ENCODE peak calls at places on chromosomes 6 and 20, in eight cellular contexts. X is heart left ventricle, L is SIG-M5, W is pancreas, H is RWPE1, Q is HuH-7, Y is NCI-H748 treated with DMSO at 0.1 percent for 48 hours, F is amniotic epithelial cell. T is an unnamed sample.

GRCh38 chr6:28807682-28808280 is 116.0 kb downstream of the TRIM27 start:
- DNase-seq in H (no peak), L (no peak), W (no peak), Q (no peak), X (no peak), F (peak), Y (peak), T (no peak)

GRCh38 chr6:106197441-106197840 is 111.3 kb downstream of the PRDM1 start:
- DNase-seq in L (no peak), Y (no peak), F (peak), X (no peak), W (no peak), H (no peak), Q (no peak), T (no peak)

GRCh38 chr6:63504777-63505384 is 67.4 kb upstream of the LOC128125822 start:
- DNase-seq in F (no peak), H (no peak), X (no peak), Y (no peak), Q (no peak), L (no peak), W (no peak), T (no peak)

GRCh38 chr6:33168624-33169023 is 23.6 kb downstream of the COL11A2 start:
- DNase-seq in Y (no peak), F (no peak), X (no peak), H (no peak), Q (no peak), W (no peak), L (no peak), T (no peak)

GRCh38 chr6:143941852-143942627 is 66.0 kb downstream of the PLAGL1 start:
- DNase-seq in H (peak), X (peak), W (peak), Y (peak), Q (peak), F (peak), L (no peak), T (peak)

GRCh38 chr6:10837997-10838793 is at the start of gene MAK:
- DNase-seq in Y (peak), W (peak), Q (peak), X (peak), L (peak), H (peak), F (peak), T (peak)

GRCh38 chr6:160863782-160864181 is 127.8 kb upstream of the MAP3K4 start:
- DNase-seq in F (no peak), Q (no peak), X (no peak), H (no peak), L (no peak), Y (no peak), W (no peak), T (no peak)

GRCh38 chr6:938271-939046 is 245.5 kb upstream of the EXOC2 start:
- DNase-seq in L (no peak), F (no peak), X (no peak), Y (no peak), W (no peak), Q (no peak), H (no peak), T (no peak)

GRCh38 chr20:35320396-35321126 is 28.3 kb upstream of the FAM83C start:
- DNase-seq in W (no peak), L (no peak), Q (no peak), Y (no peak), H (no peak), F (peak), X (no peak), T (no peak)

GRCh38 chr20:36736451-36737182 is 9.3 kb downstream of the NDRG3 start:
- DNase-seq in Q (no peak), Y (no peak), X (no peak), F (no peak), W (no peak), L (no peak), H (no peak), T (no peak)

GRCh38 chr6:14544689-14545088 is 427.1 kb downstream of the CD83 start:
- DNase-seq in W (no peak), F (no peak), Y (no peak), L (no peak), H (no peak), X (no peak), Q (no peak), T (no peak)

GRCh38 chr6:9593566-9593965 is 821.3 kb downstream of the TFAP2A start:
- DNase-seq in Y (no peak), X (no peak), L (no peak), Q (no peak), H (no peak), W (no peak), F (peak), T (no peak)

GRCh38 chr20:32006053-32006452 is 4.2 kb upstream of the CCM2L start:
- DNase-seq in Q (no peak), L (no peak), X (no peak), Y (no peak), F (no peak), H (no peak), W (no peak), T (no peak)

GRCh38 chr6:125267806-125268523 is 33.8 kb downstream of the HDDC2 start:
- DNase-seq in L (no peak), H (no peak), W (no peak), X (no peak), Q (no peak), Y (no peak), F (no peak), T (no peak)

GRCh38 chr20:20367681-20368413 is at the start of gene INSM1:
- DNase-seq in F (no peak), Q (no peak), L (no peak), W (no peak), Y (peak), H (no peak), X (no peak), T (peak)

GRCh38 chr20:57619053-57619831 is 984 bp downstream of the ZBP1 start:
- DNase-seq in H (no peak), W (no peak), Y (no peak), Q (no peak), L (peak), F (no peak), X (peak), T (no peak)

GRCh38 chr6:52540286-52540902 is 36.5 kb downstream of the TRAM2 start:
- DNase-seq in F (no peak), L (no peak), X (no peak), Q (no peak), H (no peak), W (no peak), Y (no peak), T (no peak)

GRCh38 chr6:40550096-40550731 is 37.0 kb downstream of the LRFN2 start:
- DNase-seq in F (peak), H (no peak), Q (peak), X (no peak), Y (peak), L (no peak), W (peak), T (no peak)

GRCh38 chr6:27139753-27140522 is 107.6 kb upstream of the PRSS16 start:
- DNase-seq in L (no peak), F (peak), H (no peak), Q (no peak), X (no peak), Y (no peak), W (no peak), T (no peak)

GRCh38 chr6:142902636-142903053 is 42.3 kb downstream of the HIVEP2 start:
- DNase-seq in X (peak), W (no peak), L (no peak), H (peak), Y (no peak), F (peak), Q (peak), T (no peak)

GRCh38 chr6:150491131-150491795 is 108.4 kb upstream of the PLEKHG1 start:
- DNase-seq in H (peak), Y (no peak), L (no peak), W (no peak), F (peak), Q (no peak), X (no peak), T (no peak)

GRCh38 chr20:44056010-44056698 is 130.8 kb downstream of the JPH2 start:
- DNase-seq in X (peak), W (no peak), Q (peak), H (peak), F (no peak), Y (peak), L (no peak), T (no peak)

GRCh38 chr6:109736273-109737031 is 45.4 kb downstream of the FIG4 start:
- DNase-seq in H (no peak), L (no peak), Q (no peak), X (no peak), F (no peak), W (no peak), Y (no peak), T (no peak)

GRCh38 chr6:13575377-13575775 is 975 bp downstream of the SIRT5 start:
- DNase-seq in Y (no peak), Q (no peak), H (no peak), L (no peak), F (no peak), X (no peak), W (no peak), T (no peak)

GRCh38 chr6:169160091-169160854 is 93.4 kb downstream of the THBS2 start:
- DNase-seq in X (no peak), W (no peak), Y (no peak), Q (peak), L (no peak), H (no peak), F (no peak), T (no peak)

GRCh38 chr20:49045440-49046086 is 549 bp upstream of the CSE1L start:
- DNase-seq in F (no peak), Y (no peak), L (no peak), Q (no peak), W (no peak), H (no peak), X (peak), T (peak)

GRCh38 chr6:125835221-125835744 is 44.5 kb downstream of the NCOA7 start:
- DNase-seq in X (peak), Q (no peak), L (no peak), W (no peak), H (no peak), Y (no peak), F (peak), T (no peak)

GRCh38 chr6:7261030-7261841 is 51.8 kb downstream of the SSR1 start:
- DNase-seq in L (no peak), Q (peak), H (peak), X (peak), F (peak), Y (peak), W (peak), T (peak)

GRCh38 chr20:44990425-44990824 is 24.1 kb downstream of the STK4 start:
- DNase-seq in Y (no peak), Q (no peak), L (no peak), H (peak), X (no peak), F (no peak), W (no peak), T (no peak)

GRCh38 chr6:29968130-29968529 is 25.8 kb downstream of the HLA-A start:
- DNase-seq in Y (no peak), Q (no peak), L (no peak), X (no peak), H (peak), F (peak), W (peak), T (no peak)

GRCh38 chr6:162271922-162272321 is 455.6 kb downstream of the PRKN start:
- DNase-seq in H (no peak), L (no peak), X (no peak), Q (no peak), Y (no peak), W (no peak), F (no peak), T (no peak)

GRCh38 chr6:11416936-11417576 is 120.5 kb upstream of the TMEM170B start:
- DNase-seq in H (no peak), L (no peak), X (no peak), W (no peak), Q (peak), F (no peak), Y (no peak), T (no peak)

T was measured in cerebellum.